ENCODE peak calls at places on chromosome 6, in five cellular contexts. M is thyroid gland, Q is fibroblast of villous mesenchyme, N is adrenal gland, K is fibroblast of the aortic adventitia. V is an unnamed sample.

GRCh38 chr6:69026243-69026642 is 391.2 kb downstream of the ADGRB3 start:
- DNase-seq in M (no peak), Q (no peak), N (no peak), K (peak), V (peak)

GRCh38 chr6:158213925-158214674 is 46.0 kb downstream of the GTF2H5 start:
- DNase-seq in M (peak), Q (peak), N (peak), K (peak), V (peak)

GRCh38 chr6:170446841-170447560 is 106.1 kb downstream of the PSMB1 start:
- DNase-seq in M (peak), Q (no peak), N (no peak), K (no peak), V (no peak)

GRCh38 chr6:44925100-44925739 is 402.9 kb upstream of the RUNX2 start:
- DNase-seq in M (no peak), Q (peak), N (no peak), K (peak), V (peak)

GRCh38 chr6:27662770-27663169 is 189.9 kb upstream of the ZNF184 start:
- DNase-seq in M (no peak), Q (no peak), N (no peak), K (no peak), V (no peak)

GRCh38 chr6:35385457-35386202 is 43.3 kb downstream of the PPARD start:
- DNase-seq in M (peak), Q (peak), N (no peak), K (peak), V (no peak)

GRCh38 chr6:158419339-158419909 is 107.2 kb downstream of the TULP4 start:
- DNase-seq in M (no peak), Q (no peak), N (no peak), K (no peak), V (no peak)

GRCh38 chr6:36028088-36028886 is 679 bp downstream of the MAPK14 start:
- DNase-seq in M (peak), Q (peak), N (peak), K (peak), V (no peak)

GRCh38 chr6:572596-573265 is 84.2 kb downstream of the HUS1B start:
- DNase-seq in M (no peak), Q (no peak), N (no peak), K (peak), V (peak)

GRCh38 chr6:72553531-72554202 is 68.2 kb upstream of the KCNQ5 start:
- DNase-seq in M (no peak), Q (peak), N (no peak), K (peak), V (peak)

GRCh38 chr6:130178692-130179091 is 44.1 kb downstream of the SAMD3 start:
- DNase-seq in M (no peak), Q (peak), N (peak), K (peak), V (peak)

GRCh38 chr6:71289039-71289801 is 609 bp downstream of the OGFRL1 start:
- DNase-seq in M (peak), Q (peak), N (peak), K (peak), V (no peak)

GRCh38 chr6:35311390-35312075 is 13.9 kb downstream of the DEF6 start:
- DNase-seq in M (no peak), Q (no peak), N (no peak), K (no peak), V (no peak)

GRCh38 chr6:143822584-143823024 is 20.5 kb upstream of the LTV1 start:
- DNase-seq in M (peak), Q (peak), N (peak), K (peak), V (no peak)

GRCh38 chr6:96542702-96543101 is 20.2 kb upstream of the FHL5 start:
- DNase-seq in M (no peak), Q (peak), N (no peak), K (peak), V (no peak)

GRCh38 chr6:130517444-130517931 is 151.7 kb downstream of the TMEM200A start:
- DNase-seq in M (no peak), Q (no peak), N (no peak), K (no peak), V (no peak)

GRCh38 chr6:12037803-12038202 is 25.7 kb downstream of the HIVEP1 start:
- DNase-seq in M (no peak), Q (no peak), N (no peak), K (no peak), V (no peak)

GRCh38 chr6:13708679-13709261 is 2.9 kb downstream of the RANBP9 start:
- DNase-seq in M (no peak), Q (peak), N (no peak), K (peak), V (no peak)
- H3K4me3 ChIP-seq in M (peak), Q (peak), N (peak), K (peak), V (peak)

GRCh38 chr6:48472535-48472934 is 361.5 kb upstream of the PTCHD4 start:
- DNase-seq in M (no peak), Q (no peak), N (no peak), K (no peak), V (no peak)
- H3K4me3 ChIP-seq in M (no peak), Q (no peak), N (no peak), K (no peak), V (no peak)

GRCh38 chr6:33634203-33634727 is 13.1 kb downstream of the ITPR3 start:
- DNase-seq in M (peak), Q (peak), N (peak), K (no peak), V (no peak)
- H3K4me3 ChIP-seq in M (peak), Q (peak), N (peak), K (peak), V (peak)

GRCh38 chr6:74577619-74578018 is 628.2 kb downstream of the COL12A1 start:
- DNase-seq in M (no peak), Q (no peak), N (no peak), K (no peak), V (no peak)
- H3K4me3 ChIP-seq in M (no peak), Q (no peak), N (no peak), K (no peak), V (no peak)

DNA sequence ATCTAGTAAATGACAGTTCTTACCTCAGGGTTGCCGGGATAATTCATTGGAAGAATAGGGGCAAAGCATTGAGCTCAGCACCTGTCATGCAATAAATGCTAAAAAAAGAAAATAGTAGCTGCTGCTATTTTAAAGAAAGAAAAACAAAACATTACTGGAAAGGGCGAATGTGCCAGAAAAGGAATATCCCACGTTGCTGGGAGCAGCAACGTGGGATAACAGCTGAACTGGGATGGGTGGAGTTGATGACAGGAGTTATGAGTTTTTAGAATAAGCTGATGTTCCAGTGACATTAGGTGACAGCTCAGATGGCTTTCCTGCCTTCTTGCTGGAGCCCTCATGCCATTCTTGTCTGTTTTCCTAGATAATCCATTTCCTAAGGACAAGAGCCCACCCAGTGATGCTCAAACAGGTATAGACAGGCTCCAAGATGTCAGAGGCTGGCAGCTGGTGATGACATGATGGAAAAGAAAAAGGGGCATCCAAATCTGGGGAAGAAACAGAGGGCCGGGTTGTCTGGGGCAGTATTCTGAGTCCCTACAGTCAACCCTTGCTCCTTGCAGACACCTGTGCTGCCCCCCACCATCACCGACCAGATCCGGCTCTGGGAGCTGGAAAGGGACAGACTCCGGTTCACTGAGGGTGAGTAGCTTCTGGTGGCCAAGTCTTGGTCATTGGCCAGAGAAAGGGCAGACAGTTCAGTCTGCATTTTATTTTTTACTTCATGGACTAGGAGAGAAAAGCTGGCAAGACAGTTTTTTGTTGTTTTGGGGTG is 1.1 kb upstream of the VARS2 start:
- DNase-seq in M (no peak), Q (no peak), N (no peak), K (no peak), V (no peak)
- H3K4me3 ChIP-seq in M (no peak), Q (no peak), N (no peak), K (no peak), V (no peak)

GRCh38 chr6:135144678-135145508 is 36.2 kb upstream of the MYB start:
- DNase-seq in M (peak), Q (peak), N (no peak), K (peak), V (no peak)

GRCh38 chr6:135146160-135146920 is 34.8 kb upstream of the MYB start:
- DNase-seq in M (no peak), Q (peak), N (no peak), K (no peak), V (no peak)

GRCh38 chr6:135148889-135149288 is 32.2 kb upstream of the MYB start:
- DNase-seq in M (no peak), Q (no peak), N (no peak), K (no peak), V (no peak)

GRCh38 chr6:135147637-135148592 is 33.2 kb upstream of the MYB start:
- DNase-seq in M (no peak), Q (peak), N (no peak), K (no peak), V (no peak)

DNA sequence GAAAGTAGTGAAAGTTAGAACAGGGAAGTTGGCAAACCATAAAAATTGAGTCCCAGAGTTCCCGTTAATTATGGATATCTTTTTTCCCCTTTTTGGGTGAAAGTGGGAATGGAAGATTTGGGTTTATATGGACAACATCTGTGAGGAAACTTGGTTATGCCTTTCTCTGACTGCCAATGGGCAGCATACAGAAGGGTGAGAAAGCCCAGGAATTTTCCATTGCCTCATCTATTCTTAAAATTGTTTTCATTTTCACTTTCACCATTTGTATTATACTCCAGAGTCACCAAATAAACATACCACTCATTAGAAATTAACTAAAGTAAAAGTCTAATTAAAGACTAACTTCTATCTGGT is 35.6 kb upstream of the MYB start:
- DNase-seq in M (no peak), Q (peak), N (no peak), K (peak), V (no peak)
- H3K4me3 ChIP-seq in M (no peak), Q (no peak), N (no peak), K (no peak), V (no peak)

GRCh38 chr6:136783495-136784270 is 8.6 kb downstream of the MAP3K5 start:
- DNase-seq in M (no peak), Q (no peak), N (no peak), K (no peak), V (no peak)

GRCh38 chr6:136784910-136785746 is 7.1 kb downstream of the MAP3K5 start:
- DNase-seq in M (peak), Q (no peak), N (peak), K (no peak), V (no peak)

GRCh38 chr6:136783021-136783420 is 9.3 kb downstream of the MAP3K5 start:
- DNase-seq in M (peak), Q (no peak), N (no peak), K (no peak), V (no peak)

GRCh38 chr6:136782021-136782770 is 10.1 kb downstream of the MAP3K5 start:
- DNase-seq in M (no peak), Q (peak), N (no peak), K (peak), V (no peak)

GRCh38 chr6:136784271-136784664 is 8.0 kb downstream of the MAP3K5 start:
- DNase-seq in M (no peak), Q (no peak), N (no peak), K (no peak), V (no peak)
- H3K4me3 ChIP-seq in M (no peak), Q (no peak), N (peak), K (no peak), V (no peak)

GRCh38 chr6:161439093-161439492 is 165.2 kb upstream of the AGPAT4 start:
- DNase-seq in M (peak), Q (peak), N (peak), K (peak), V (peak)
- H3K4me3 ChIP-seq in M (no peak), Q (no peak), N (peak), K (no peak), V (no peak)

GRCh38 chr6:116514103-116514502 is 2.7 kb downstream of the CALHM5 start:
- DNase-seq in M (no peak), Q (no peak), N (no peak), K (no peak), V (no peak)

GRCh38 chr6:116512709-116513108 is 1.3 kb downstream of the CALHM5 start:
- DNase-seq in M (no peak), Q (no peak), N (no peak), K (no peak), V (no peak)

GRCh38 chr6:116512155-116512559 is 718 bp downstream of the CALHM5 start:
- DNase-seq in M (no peak), Q (peak), N (no peak), K (no peak), V (no peak)

GRCh38 chr6:116513224-116513875 is 1.9 kb downstream of the CALHM5 start:
- DNase-seq in M (no peak), Q (no peak), N (no peak), K (no peak), V (no peak)

GRCh38 chr6:116511424-116512131 is at the start of gene CALHM5:
- DNase-seq in M (peak), Q (peak), N (peak), K (peak), V (peak)
- H3K4me3 ChIP-seq in M (peak), Q (peak), N (peak), K (peak), V (no peak)

V was measured in kidney epithelial cell.